ENCODE peak calls at places on chromosomes 7 and 10, in six cellular contexts. One of them, this sample, is unnamed. For H3K36me3, the result is how much of the 10 kb centered on the place peaks cover.

GRCh38 chr10:115141254-115141653 is 48.1 kb downstream of the ATRNL1 start:
- DNase-seq in stomach: no peak
- DNase-seq in fibroblast of lung: peak
- DNase-seq in Panc1: no peak
- DNase-seq in GM23338: peak
- DNase-seq in OCI-LY7: no peak
- DNase-seq in this sample: no peak

GRCh38 chr7:155448632-155449007 is 9.3 kb upstream of the EN2 start:
- DNase-seq in stomach: no peak
- DNase-seq in fibroblast of lung: no peak
- DNase-seq in Panc1: no peak
- DNase-seq in GM23338: peak
- DNase-seq in OCI-LY7: no peak
- DNase-seq in this sample: no peak

GRCh38 chr10:49272251-49273081 is 26.5 kb upstream of the C10orf71 start:
- DNase-seq in stomach: no peak
- DNase-seq in fibroblast of lung: no peak
- DNase-seq in Panc1: no peak
- DNase-seq in GM23338: no peak
- DNase-seq in OCI-LY7: no peak
- DNase-seq in this sample: no peak

GRCh38 chr7:65438593-65438992 is 64.9 kb downstream of the ZNF92 start:
- DNase-seq in stomach: no peak
- DNase-seq in fibroblast of lung: peak
- DNase-seq in Panc1: no peak
- DNase-seq in GM23338: no peak
- DNase-seq in OCI-LY7: no peak
- DNase-seq in this sample: peak

GRCh38 chr10:114395361-114396022 is 8.8 kb downstream of the AFAP1L2 start:
- DNase-seq in stomach: no peak
- DNase-seq in fibroblast of lung: no peak
- DNase-seq in Panc1: no peak
- DNase-seq in GM23338: no peak
- DNase-seq in OCI-LY7: no peak
- DNase-seq in this sample: no peak

GRCh38 chr10:5956146-5956914 is 21.0 kb downstream of the IL15RA start:
- DNase-seq in stomach: no peak
- DNase-seq in fibroblast of lung: no peak
- DNase-seq in Panc1: no peak
- DNase-seq in GM23338: no peak
- DNase-seq in OCI-LY7: no peak
- DNase-seq in this sample: no peak

GRCh38 chr7:6530626-6531491 is 20.4 kb downstream of the GRID2IP start:
- DNase-seq in stomach: peak
- DNase-seq in fibroblast of lung: no peak
- DNase-seq in Panc1: no peak
- DNase-seq in GM23338: peak
- DNase-seq in OCI-LY7: peak
- DNase-seq in this sample: no peak

GRCh38 chr10:12177642-12178041 is 18.0 kb downstream of the NUDT5 start:
- DNase-seq in stomach: no peak
- DNase-seq in fibroblast of lung: peak
- DNase-seq in Panc1: no peak
- DNase-seq in GM23338: no peak
- DNase-seq in OCI-LY7: no peak
- DNase-seq in this sample: no peak

GRCh38 chr10:61618388-61618961 is 44.3 kb upstream of the CABCOCO1 start:
- DNase-seq in stomach: no peak
- DNase-seq in fibroblast of lung: no peak
- DNase-seq in Panc1: no peak
- DNase-seq in GM23338: no peak
- DNase-seq in OCI-LY7: no peak
- DNase-seq in this sample: no peak

GRCh38 chr10:11197266-11197712 is 179.6 kb downstream of the CELF2 start:
- DNase-seq in stomach: no peak
- DNase-seq in fibroblast of lung: no peak
- DNase-seq in Panc1: no peak
- DNase-seq in GM23338: peak
- DNase-seq in OCI-LY7: peak
- DNase-seq in this sample: no peak

GRCh38 chr7:2014391-2015241 is 218.1 kb downstream of the MAD1L1 start:
- DNase-seq in stomach: no peak
- DNase-seq in fibroblast of lung: no peak
- DNase-seq in Panc1: no peak
- DNase-seq in GM23338: no peak
- DNase-seq in OCI-LY7: no peak
- DNase-seq in this sample: no peak

GRCh38 chr10:128027306-128027705 is 98.9 kb downstream of the MKI67 start:
- DNase-seq in stomach: no peak
- DNase-seq in fibroblast of lung: no peak
- DNase-seq in Panc1: no peak
- DNase-seq in GM23338: no peak
- DNase-seq in OCI-LY7: no peak
- DNase-seq in this sample: no peak

GRCh38 chr7:1644341-1645070 is 25.6 kb upstream of the ELFN1 start:
- DNase-seq in stomach: no peak
- DNase-seq in fibroblast of lung: no peak
- DNase-seq in Panc1: no peak
- DNase-seq in GM23338: no peak
- DNase-seq in OCI-LY7: no peak
- DNase-seq in this sample: no peak

GRCh38 chr7:143379607-143380263 is 1.4 kb upstream of the ZYX start:
- DNase-seq in stomach: no peak
- DNase-seq in fibroblast of lung: no peak
- DNase-seq in Panc1: no peak
- DNase-seq in GM23338: no peak
- DNase-seq in OCI-LY7: no peak
- DNase-seq in this sample: no peak

GRCh38 chr7:76108540-76109233 is 60.8 kb downstream of the MDH2 start:
- DNase-seq in stomach: peak
- DNase-seq in fibroblast of lung: peak
- DNase-seq in Panc1: peak
- DNase-seq in GM23338: no peak
- DNase-seq in OCI-LY7: peak
- DNase-seq in this sample: no peak

GRCh38 chr7:122407195-122407594 is 102.6 kb upstream of the FEZF1 start:
- DNase-seq in stomach: no peak
- DNase-seq in fibroblast of lung: no peak
- DNase-seq in Panc1: no peak
- DNase-seq in GM23338: no peak
- DNase-seq in OCI-LY7: no peak
- DNase-seq in this sample: no peak

GRCh38 chr10:86105640-86106039 is 261.0 kb downstream of the GRID1 start:
- DNase-seq in stomach: no peak
- DNase-seq in fibroblast of lung: no peak
- DNase-seq in Panc1: no peak
- DNase-seq in GM23338: no peak
- DNase-seq in OCI-LY7: no peak
- DNase-seq in this sample: no peak

GRCh38 chr10:46311501-46311951 is 24.7 kb downstream of the ANTXRL start:
- DNase-seq in stomach: peak
- DNase-seq in fibroblast of lung: no peak
- DNase-seq in Panc1: no peak
- DNase-seq in GM23338: no peak
- DNase-seq in OCI-LY7: no peak
- DNase-seq in this sample: no peak

GRCh38 chr7:157809863-157810851 is 473.4 kb downstream of the DNAJB6 start:
- DNase-seq in stomach: no peak
- DNase-seq in fibroblast of lung: no peak
- DNase-seq in Panc1: no peak
- DNase-seq in GM23338: no peak
- DNase-seq in OCI-LY7: no peak
- DNase-seq in this sample: no peak

GRCh38 chr10:56012146-56012545 is 348.9 kb downstream of the ZWINT start:
- DNase-seq in stomach: no peak
- DNase-seq in fibroblast of lung: no peak
- DNase-seq in Panc1: no peak
- DNase-seq in GM23338: no peak
- DNase-seq in OCI-LY7: no peak
- DNase-seq in this sample: no peak
- H3K4me3 ChIP-seq in stomach: no peak
- H3K4me3 ChIP-seq in fibroblast of lung: no peak
- H3K4me3 ChIP-seq in Panc1: no peak
- H3K4me3 ChIP-seq in GM23338: no peak
- H3K4me3 ChIP-seq in OCI-LY7: no peak
- H3K4me3 ChIP-seq in this sample: no peak

GRCh38 chr7:19621740-19622139 is 87.1 kb downstream of the POLR1F start:
- DNase-seq in stomach: no peak
- DNase-seq in fibroblast of lung: no peak
- DNase-seq in Panc1: peak
- DNase-seq in GM23338: no peak
- DNase-seq in OCI-LY7: no peak
- DNase-seq in this sample: no peak
- TF ChIP-seq CTCF in stomach: no peak
- TF ChIP-seq CTCF in fibroblast of lung: no peak
- TF ChIP-seq CTCF in Panc1: peak
- TF ChIP-seq CTCF in GM23338: no peak
- TF ChIP-seq CTCF in OCI-LY7: no peak
- TF ChIP-seq CTCF in this sample: no peak

GRCh38 chr7:128398841-128399135 is 11.0 kb downstream of the IMPDH1 start:
- DNase-seq in stomach: no peak
- DNase-seq in fibroblast of lung: no peak
- DNase-seq in Panc1: no peak
- DNase-seq in GM23338: no peak
- DNase-seq in OCI-LY7: no peak
- DNase-seq in this sample: no peak

GRCh38 chr7:128400566-128400965 is 9.2 kb downstream of the IMPDH1 start:
- DNase-seq in stomach: no peak
- DNase-seq in fibroblast of lung: no peak
- DNase-seq in Panc1: no peak
- DNase-seq in GM23338: no peak
- DNase-seq in OCI-LY7: no peak
- DNase-seq in this sample: no peak

GRCh38 chr7:128399991-128400390 is 9.8 kb downstream of the IMPDH1 start:
- DNase-seq in stomach: no peak
- DNase-seq in fibroblast of lung: no peak
- DNase-seq in Panc1: no peak
- DNase-seq in GM23338: no peak
- DNase-seq in OCI-LY7: no peak
- DNase-seq in this sample: no peak

GRCh38 chr7:128396357-128396756 is 13.4 kb downstream of the IMPDH1 start:
- DNase-seq in stomach: no peak
- DNase-seq in fibroblast of lung: no peak
- DNase-seq in Panc1: no peak
- DNase-seq in GM23338: no peak
- DNase-seq in OCI-LY7: no peak
- DNase-seq in this sample: no peak

DNA sequence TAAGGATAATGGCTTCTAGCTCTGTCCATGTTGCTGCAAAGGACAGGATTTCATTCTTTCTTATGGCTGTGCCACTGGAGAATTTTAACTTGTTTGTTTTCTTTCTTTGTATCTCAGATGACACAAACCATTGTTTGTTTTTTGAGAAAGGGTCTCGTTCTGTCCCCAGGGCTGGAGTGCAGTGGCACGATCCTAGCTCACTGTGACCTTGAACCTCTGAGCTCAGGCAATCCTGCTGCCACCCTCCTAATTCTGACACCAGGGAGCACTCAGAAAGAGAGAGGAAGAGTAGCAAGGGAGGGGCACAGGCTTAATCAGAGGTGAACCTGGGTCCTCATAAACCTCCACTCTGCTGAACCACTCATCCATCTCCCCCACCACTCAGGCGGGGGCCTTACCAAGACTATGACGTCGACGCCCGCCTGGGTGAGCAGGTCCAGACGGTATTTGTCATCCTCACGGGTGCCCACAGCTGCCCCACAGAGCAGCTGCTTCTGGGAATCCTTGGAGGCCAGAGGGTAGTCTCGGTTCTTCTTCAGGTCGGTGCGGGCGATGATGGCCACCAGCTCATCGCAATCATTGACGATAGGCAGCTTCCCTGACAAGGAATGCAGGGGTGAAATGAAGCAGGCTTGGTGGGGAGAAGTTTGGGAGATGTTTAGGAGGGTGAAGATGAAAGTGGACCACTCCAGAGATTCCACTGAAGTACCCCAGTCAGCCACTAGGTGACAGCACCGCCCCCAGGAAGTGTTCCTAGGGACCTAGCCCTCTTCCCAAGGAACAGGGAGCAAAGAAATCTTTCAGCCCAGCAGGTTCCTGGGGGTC is 11.6 kb downstream of the IMPDH1 start:
- DNase-seq in stomach: peak
- DNase-seq in fibroblast of lung: no peak
- DNase-seq in Panc1: peak
- DNase-seq in GM23338: peak
- DNase-seq in OCI-LY7: peak
- DNase-seq in this sample: no peak
- H3K36me3 ChIP-seq in stomach: half or more
- H3K36me3 ChIP-seq in fibroblast of lung: under half
- H3K36me3 ChIP-seq in Panc1: under half
- H3K36me3 ChIP-seq in GM23338: under half
- H3K36me3 ChIP-seq in OCI-LY7: half or more
- H3K36me3 ChIP-seq in this sample: under half

GRCh38 chr7:25664593-25664992 is 436.3 kb upstream of the NPVF start:
- DNase-seq in stomach: no peak
- DNase-seq in fibroblast of lung: no peak
- DNase-seq in Panc1: no peak
- DNase-seq in GM23338: no peak
- DNase-seq in OCI-LY7: no peak
- DNase-seq in this sample: no peak

GRCh38 chr7:25665903-25666670 is 437.8 kb upstream of the NPVF start:
- DNase-seq in stomach: no peak
- DNase-seq in fibroblast of lung: no peak
- DNase-seq in Panc1: no peak
- DNase-seq in GM23338: no peak
- DNase-seq in OCI-LY7: no peak
- DNase-seq in this sample: no peak

GRCh38 chr7:25663877-25664276 is 435.6 kb upstream of the NPVF start:
- DNase-seq in stomach: no peak
- DNase-seq in fibroblast of lung: no peak
- DNase-seq in Panc1: no peak
- DNase-seq in GM23338: no peak
- DNase-seq in OCI-LY7: no peak
- DNase-seq in this sample: no peak

GRCh38 chr7:25665346-25665745 is 437.1 kb upstream of the NPVF start:
- DNase-seq in stomach: no peak
- DNase-seq in fibroblast of lung: no peak
- DNase-seq in Panc1: no peak
- DNase-seq in GM23338: no peak
- DNase-seq in OCI-LY7: no peak
- DNase-seq in this sample: no peak

DNA sequence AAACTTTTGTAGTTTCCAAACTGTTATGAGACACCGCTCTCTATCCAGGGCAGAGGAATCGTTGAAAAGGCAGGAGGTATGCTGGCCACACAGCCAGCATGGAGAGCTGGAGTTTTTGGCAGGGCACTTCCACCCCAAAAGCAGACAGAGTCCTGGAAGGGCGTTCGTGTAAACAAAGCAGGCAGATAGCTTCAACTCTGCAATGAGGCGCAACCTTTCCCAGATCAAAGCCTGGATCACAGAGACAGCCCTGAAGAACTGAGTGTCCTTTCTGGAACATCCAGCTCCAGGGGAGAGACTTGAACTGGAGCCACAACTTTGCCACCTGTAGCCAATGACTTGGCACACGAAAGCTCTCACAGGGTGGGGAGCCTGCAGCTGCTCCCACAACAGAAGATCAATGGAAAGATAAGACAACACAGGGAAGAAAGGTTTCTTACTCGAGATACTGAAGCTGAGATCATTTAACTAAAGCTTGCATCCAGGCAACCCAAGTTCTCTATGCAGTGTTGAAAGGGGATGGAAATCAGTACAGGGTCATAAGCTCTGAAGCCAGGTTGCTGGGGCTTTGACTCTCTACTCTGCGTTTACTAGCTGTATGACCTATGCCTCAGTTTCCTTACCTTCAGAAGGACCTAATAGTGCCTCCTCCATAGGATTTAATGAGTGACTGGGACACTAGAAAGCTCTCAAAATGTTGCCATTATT is 434.7 kb upstream of the NPVF start:
- DNase-seq in stomach: no peak
- DNase-seq in fibroblast of lung: no peak
- DNase-seq in Panc1: no peak
- DNase-seq in GM23338: no peak
- DNase-seq in OCI-LY7: no peak
- DNase-seq in this sample: no peak
- H3K4me3 ChIP-seq in stomach: no peak
- H3K4me3 ChIP-seq in fibroblast of lung: no peak
- H3K4me3 ChIP-seq in Panc1: no peak
- H3K4me3 ChIP-seq in GM23338: no peak
- H3K4me3 ChIP-seq in OCI-LY7: no peak
- H3K4me3 ChIP-seq in this sample: no peak

This sample was measured in BJ.